ENCODE peak calls at places on chromosomes 1 and 21, in eight cellular contexts. One of them, this sample, is unnamed. For H3K4me1, the result is how much of the 10 kb centered on the place peaks cover.

GRCh38 chr1:201020040-201020591 is 3.4 kb downstream of the KIF21B start:
- DNase-seq in left lung: no peak
- DNase-seq in ascending aorta: no peak
- DNase-seq in heart left ventricle: no peak
- DNase-seq in body of pancreas: no peak
- DNase-seq in psoas muscle: no peak
- DNase-seq in fibroblast of lung: no peak
- DNase-seq in tibial artery: no peak
- DNase-seq in this sample: no peak

GRCh38 chr1:180482425-180483275 is 19.7 kb downstream of the ACBD6 start:
- DNase-seq in left lung: no peak
- DNase-seq in ascending aorta: no peak
- DNase-seq in heart left ventricle: no peak
- DNase-seq in body of pancreas: no peak
- DNase-seq in psoas muscle: no peak
- DNase-seq in fibroblast of lung: peak
- DNase-seq in tibial artery: no peak
- DNase-seq in this sample: no peak

GRCh38 chr1:180501865-180502360 is 464 bp downstream of the ACBD6 start:
- DNase-seq in left lung: no peak
- DNase-seq in ascending aorta: peak
- DNase-seq in heart left ventricle: no peak
- DNase-seq in body of pancreas: peak
- DNase-seq in psoas muscle: no peak
- DNase-seq in fibroblast of lung: no peak
- DNase-seq in tibial artery: no peak
- DNase-seq in this sample: no peak

GRCh38 chr1:116990612-116991151 is 10.9 kb upstream of the CD101 start:
- DNase-seq in left lung: peak
- DNase-seq in ascending aorta: peak
- DNase-seq in heart left ventricle: peak
- DNase-seq in body of pancreas: peak
- DNase-seq in psoas muscle: peak
- DNase-seq in fibroblast of lung: peak
- DNase-seq in tibial artery: peak
- DNase-seq in this sample: peak

GRCh38 chr1:64082459-64082858 is 121.0 kb upstream of the UBE2U start:
- DNase-seq in left lung: no peak
- DNase-seq in ascending aorta: peak
- DNase-seq in heart left ventricle: no peak
- DNase-seq in body of pancreas: no peak
- DNase-seq in psoas muscle: no peak
- DNase-seq in fibroblast of lung: peak
- DNase-seq in tibial artery: no peak
- DNase-seq in this sample: no peak

GRCh38 chr1:244214009-244214967 is 163.2 kb downstream of the ZBTB18 start:
- DNase-seq in left lung: no peak
- DNase-seq in ascending aorta: no peak
- DNase-seq in heart left ventricle: no peak
- DNase-seq in body of pancreas: no peak
- DNase-seq in psoas muscle: peak
- DNase-seq in fibroblast of lung: peak
- DNase-seq in tibial artery: no peak
- DNase-seq in this sample: peak

GRCh38 chr1:99503276-99503747 is 142.6 kb upstream of the PALMD start:
- DNase-seq in left lung: no peak
- DNase-seq in ascending aorta: no peak
- DNase-seq in heart left ventricle: no peak
- DNase-seq in body of pancreas: no peak
- DNase-seq in psoas muscle: no peak
- DNase-seq in fibroblast of lung: peak
- DNase-seq in tibial artery: no peak
- DNase-seq in this sample: no peak

GRCh38 chr1:236395780-236396664 is 1.9 kb downstream of the EDARADD start:
- DNase-seq in left lung: no peak
- DNase-seq in ascending aorta: no peak
- DNase-seq in heart left ventricle: no peak
- DNase-seq in body of pancreas: no peak
- DNase-seq in psoas muscle: no peak
- DNase-seq in fibroblast of lung: no peak
- DNase-seq in tibial artery: no peak
- DNase-seq in this sample: no peak

GRCh38 chr1:3922201-3922725 is 22.2 kb upstream of the C1orf174 start:
- DNase-seq in left lung: peak
- DNase-seq in ascending aorta: no peak
- DNase-seq in heart left ventricle: no peak
- DNase-seq in body of pancreas: no peak
- DNase-seq in psoas muscle: no peak
- DNase-seq in fibroblast of lung: no peak
- DNase-seq in tibial artery: no peak
- DNase-seq in this sample: no peak

GRCh38 chr1:166888710-166889109 is 12.6 kb upstream of the TADA1 start:
- DNase-seq in left lung: no peak
- DNase-seq in ascending aorta: no peak
- DNase-seq in heart left ventricle: no peak
- DNase-seq in body of pancreas: no peak
- DNase-seq in psoas muscle: no peak
- DNase-seq in fibroblast of lung: no peak
- DNase-seq in tibial artery: no peak
- DNase-seq in this sample: no peak

GRCh38 chr1:116429821-116430374 is 56.9 kb downstream of the ATP1A1 start:
- DNase-seq in left lung: no peak
- DNase-seq in ascending aorta: no peak
- DNase-seq in heart left ventricle: no peak
- DNase-seq in body of pancreas: no peak
- DNase-seq in psoas muscle: no peak
- DNase-seq in fibroblast of lung: no peak
- DNase-seq in tibial artery: no peak
- DNase-seq in this sample: no peak

GRCh38 chr1:43058545-43059360 is 100.1 kb upstream of the SLC2A1 start:
- DNase-seq in left lung: peak
- DNase-seq in ascending aorta: no peak
- DNase-seq in heart left ventricle: no peak
- DNase-seq in body of pancreas: no peak
- DNase-seq in psoas muscle: no peak
- DNase-seq in fibroblast of lung: peak
- DNase-seq in tibial artery: no peak
- DNase-seq in this sample: no peak

GRCh38 chr1:174643206-174643605 is 195.4 kb downstream of the GPR52 start:
- DNase-seq in left lung: no peak
- DNase-seq in ascending aorta: no peak
- DNase-seq in heart left ventricle: no peak
- DNase-seq in body of pancreas: no peak
- DNase-seq in psoas muscle: no peak
- DNase-seq in fibroblast of lung: no peak
- DNase-seq in tibial artery: no peak
- DNase-seq in this sample: no peak

GRCh38 chr1:241640867-241641542 is 836 bp upstream of the CHML start:
- DNase-seq in left lung: no peak
- DNase-seq in ascending aorta: no peak
- DNase-seq in heart left ventricle: no peak
- DNase-seq in body of pancreas: no peak
- DNase-seq in psoas muscle: no peak
- DNase-seq in fibroblast of lung: no peak
- DNase-seq in tibial artery: no peak
- DNase-seq in this sample: no peak

GRCh38 chr1:245070836-245071615 is 83.8 kb upstream of the KIF26B start:
- DNase-seq in left lung: no peak
- DNase-seq in ascending aorta: no peak
- DNase-seq in heart left ventricle: no peak
- DNase-seq in body of pancreas: no peak
- DNase-seq in psoas muscle: no peak
- DNase-seq in fibroblast of lung: no peak
- DNase-seq in tibial artery: no peak
- DNase-seq in this sample: no peak

GRCh38 chr1:31182352-31182751 is 57.3 kb downstream of the NKAIN1 start:
- DNase-seq in left lung: peak
- DNase-seq in ascending aorta: peak
- DNase-seq in heart left ventricle: peak
- DNase-seq in body of pancreas: peak
- DNase-seq in psoas muscle: peak
- DNase-seq in fibroblast of lung: peak
- DNase-seq in tibial artery: peak
- DNase-seq in this sample: peak

GRCh38 chr1:204075890-204076837 is 3.2 kb downstream of the SOX13 start:
- DNase-seq in left lung: no peak
- DNase-seq in ascending aorta: no peak
- DNase-seq in heart left ventricle: no peak
- DNase-seq in body of pancreas: no peak
- DNase-seq in psoas muscle: no peak
- DNase-seq in fibroblast of lung: no peak
- DNase-seq in tibial artery: no peak
- DNase-seq in this sample: no peak
- H3K4me1 ChIP-seq in left lung: under half
- H3K4me1 ChIP-seq in ascending aorta: under half
- H3K4me1 ChIP-seq in heart left ventricle: half or more
- H3K4me1 ChIP-seq in body of pancreas: half or more
- H3K4me1 ChIP-seq in psoas muscle: half or more
- H3K4me1 ChIP-seq in fibroblast of lung: under half
- H3K4me1 ChIP-seq in tibial artery: half or more
- H3K4me1 ChIP-seq in this sample: half or more

GRCh38 chr1:41700986-41701535 is 216.6 kb upstream of the EDN2 start:
- DNase-seq in left lung: no peak
- DNase-seq in ascending aorta: no peak
- DNase-seq in heart left ventricle: no peak
- DNase-seq in body of pancreas: no peak
- DNase-seq in psoas muscle: no peak
- DNase-seq in fibroblast of lung: no peak
- DNase-seq in tibial artery: no peak
- DNase-seq in this sample: no peak
- H3K4me1 ChIP-seq in left lung: under half
- H3K4me1 ChIP-seq in ascending aorta: under half
- H3K4me1 ChIP-seq in heart left ventricle: under half
- H3K4me1 ChIP-seq in body of pancreas: under half
- H3K4me1 ChIP-seq in psoas muscle: under half
- H3K4me1 ChIP-seq in fibroblast of lung: under half
- H3K4me1 ChIP-seq in tibial artery: under half
- H3K4me1 ChIP-seq in this sample: under half

GRCh38 chr1:34655206-34655909 is 99.5 kb upstream of the GJB5 start:
- DNase-seq in left lung: no peak
- DNase-seq in ascending aorta: no peak
- DNase-seq in heart left ventricle: no peak
- DNase-seq in body of pancreas: no peak
- DNase-seq in psoas muscle: no peak
- DNase-seq in fibroblast of lung: no peak
- DNase-seq in tibial artery: no peak
- DNase-seq in this sample: no peak

GRCh38 chr1:34656299-34656698 is 98.5 kb upstream of the GJB5 start:
- DNase-seq in left lung: no peak
- DNase-seq in ascending aorta: no peak
- DNase-seq in heart left ventricle: no peak
- DNase-seq in body of pancreas: no peak
- DNase-seq in psoas muscle: no peak
- DNase-seq in fibroblast of lung: no peak
- DNase-seq in tibial artery: no peak
- DNase-seq in this sample: no peak

GRCh38 chr1:34657266-34657665 is 97.6 kb upstream of the GJB5 start:
- DNase-seq in left lung: no peak
- DNase-seq in ascending aorta: no peak
- DNase-seq in heart left ventricle: no peak
- DNase-seq in body of pancreas: no peak
- DNase-seq in psoas muscle: no peak
- DNase-seq in fibroblast of lung: no peak
- DNase-seq in tibial artery: no peak
- DNase-seq in this sample: no peak

GRCh38 chr1:34656706-34657105 is 98.1 kb upstream of the GJB5 start:
- DNase-seq in left lung: no peak
- DNase-seq in ascending aorta: no peak
- DNase-seq in heart left ventricle: no peak
- DNase-seq in body of pancreas: no peak
- DNase-seq in psoas muscle: no peak
- DNase-seq in fibroblast of lung: no peak
- DNase-seq in tibial artery: no peak
- DNase-seq in this sample: no peak

DNA sequence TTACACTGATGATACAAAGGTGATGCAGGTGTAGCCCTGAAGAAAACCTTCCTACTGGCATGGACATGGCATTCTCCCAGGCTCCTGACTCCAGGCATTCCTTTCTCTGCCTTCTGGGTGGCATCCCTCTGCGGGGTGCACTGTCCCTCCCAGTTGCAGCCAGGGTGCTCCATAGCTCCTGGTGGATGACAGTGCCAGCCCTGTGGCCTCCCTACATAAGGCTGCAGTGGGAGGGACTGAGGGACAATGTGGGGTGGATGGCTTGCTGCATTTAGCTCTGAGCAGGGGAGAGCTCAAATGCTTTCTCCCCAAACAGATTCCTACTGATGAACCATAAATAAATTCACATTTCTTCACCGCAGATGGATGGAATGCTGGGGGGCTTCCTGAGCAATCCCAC is 97.0 kb upstream of the GJB5 start:
- DNase-seq in left lung: no peak
- DNase-seq in ascending aorta: no peak
- DNase-seq in heart left ventricle: no peak
- DNase-seq in body of pancreas: no peak
- DNase-seq in psoas muscle: no peak
- DNase-seq in fibroblast of lung: no peak
- DNase-seq in tibial artery: no peak
- DNase-seq in this sample: no peak
- H3K4me1 ChIP-seq in left lung: under half
- H3K4me1 ChIP-seq in ascending aorta: under half
- H3K4me1 ChIP-seq in heart left ventricle: under half
- H3K4me1 ChIP-seq in body of pancreas: under half
- H3K4me1 ChIP-seq in psoas muscle: under half
- H3K4me1 ChIP-seq in fibroblast of lung: under half
- H3K4me1 ChIP-seq in tibial artery: under half
- H3K4me1 ChIP-seq in this sample: under half

GRCh38 chr21:44867464-44867863 is 6.0 kb downstream of the PTTG1IP start:
- DNase-seq in left lung: no peak
- DNase-seq in ascending aorta: no peak
- DNase-seq in heart left ventricle: peak
- DNase-seq in body of pancreas: no peak
- DNase-seq in psoas muscle: no peak
- DNase-seq in fibroblast of lung: no peak
- DNase-seq in tibial artery: no peak
- DNase-seq in this sample: no peak
- H3K4me1 ChIP-seq in left lung: half or more
- H3K4me1 ChIP-seq in ascending aorta: half or more
- H3K4me1 ChIP-seq in heart left ventricle: half or more
- H3K4me1 ChIP-seq in body of pancreas: under half
- H3K4me1 ChIP-seq in psoas muscle: half or more
- H3K4me1 ChIP-seq in fibroblast of lung: under half
- H3K4me1 ChIP-seq in tibial artery: half or more
- H3K4me1 ChIP-seq in this sample: half or more

This sample was measured in left ventricle myocardium inferior.